ENCODE peak calls at places on chromosomes 6 and 20, in five cellular contexts. R is pancreas; N is colonic mucosa; X is CD8-positive, alpha-beta T cell; Q is body of pancreas. J is an unnamed sample.

GRCh38 chr6:86154852-86155251 is 512.2 kb upstream of the SYNCRIP start:
- DNase-seq in R (no peak), N (no peak), X (no peak), Q (no peak), J (no peak)

GRCh38 chr6:98946266-98946817 is 1.4 kb downstream of the FBXL4 start:
- DNase-seq in R (no peak), N (no peak), X (no peak), Q (no peak), J (no peak)

GRCh38 chr6:145093226-145093625 is 642.1 kb downstream of the EPM2A start:
- DNase-seq in R (no peak), N (no peak), X (no peak), Q (no peak), J (no peak)

GRCh38 chr20:3262566-3262965 is 23.6 kb upstream of the SLC4A11 start:
- DNase-seq in R (no peak), N (no peak), X (no peak), Q (no peak), J (no peak)

GRCh38 chr6:151068761-151069312 is 170.9 kb upstream of the AKAP12 start:
- DNase-seq in R (no peak), N (peak; percentile 6), X (no peak), Q (no peak), J (no peak)

GRCh38 chr6:138000955-138001354 is 106.3 kb downstream of the PERP start:
- DNase-seq in R (no peak), N (no peak), X (no peak), Q (no peak), J (no peak)

GRCh38 chr20:51400051-51400926 is 142.2 kb downstream of the NFATC2 start:
- DNase-seq in R (no peak), N (no peak), X (peak; percentile 76), Q (no peak), J (peak; percentile 76)

GRCh38 chr6:2232445-2232844 is 13.0 kb downstream of the GMDS start:
- DNase-seq in R (no peak), N (no peak), X (no peak), Q (no peak), J (peak; percentile 22)

GRCh38 chr20:4113996-4114603 is 98.7 kb upstream of the RNF24 start:
- DNase-seq in R (no peak), N (no peak), X (no peak), Q (no peak), J (no peak)

GRCh38 chr20:35454881-35455609 is at the start of gene CEP250:
- DNase-seq in R (peak; percentile 96), N (peak; percentile 94), X (peak; percentile 96), Q (peak; percentile 96), J (peak; percentile 95)

GRCh38 chr20:31967830-31968249 is at the start of gene XKR7:
- DNase-seq in R (no peak), N (no peak), X (no peak), Q (peak; percentile 12), J (no peak)

GRCh38 chr20:35312348-35312747 is 20.1 kb upstream of the FAM83C start:
- DNase-seq in R (no peak), N (no peak), X (no peak), Q (no peak), J (no peak)

GRCh38 chr20:54658525-54658924 is 183.1 kb downstream of the DOK5 start:
- DNase-seq in R (no peak), N (no peak), X (no peak), Q (no peak), J (no peak)
- TF ChIP-seq CTCF in R (peak; percentile 4), N (no peak), X (no peak), Q (no peak), J (no peak)

GRCh38 chr6:36803908-36804307 is 35.3 kb downstream of the CPNE5 start:
- DNase-seq in R (no peak), N (no peak), X (no peak), Q (no peak), J (no peak)

GRCh38 chr6:36805917-36806316 is 33.3 kb downstream of the CPNE5 start:
- DNase-seq in R (no peak), N (no peak), X (no peak), Q (no peak), J (no peak)

GRCh38 chr6:36803482-36803881 is 35.8 kb downstream of the CPNE5 start:
- DNase-seq in R (no peak), N (no peak), X (no peak), Q (no peak), J (no peak)

GRCh38 chr6:36804549-36804948 is 34.7 kb downstream of the CPNE5 start:
- DNase-seq in R (no peak), N (no peak), X (no peak), Q (no peak), J (no peak)

DNA sequence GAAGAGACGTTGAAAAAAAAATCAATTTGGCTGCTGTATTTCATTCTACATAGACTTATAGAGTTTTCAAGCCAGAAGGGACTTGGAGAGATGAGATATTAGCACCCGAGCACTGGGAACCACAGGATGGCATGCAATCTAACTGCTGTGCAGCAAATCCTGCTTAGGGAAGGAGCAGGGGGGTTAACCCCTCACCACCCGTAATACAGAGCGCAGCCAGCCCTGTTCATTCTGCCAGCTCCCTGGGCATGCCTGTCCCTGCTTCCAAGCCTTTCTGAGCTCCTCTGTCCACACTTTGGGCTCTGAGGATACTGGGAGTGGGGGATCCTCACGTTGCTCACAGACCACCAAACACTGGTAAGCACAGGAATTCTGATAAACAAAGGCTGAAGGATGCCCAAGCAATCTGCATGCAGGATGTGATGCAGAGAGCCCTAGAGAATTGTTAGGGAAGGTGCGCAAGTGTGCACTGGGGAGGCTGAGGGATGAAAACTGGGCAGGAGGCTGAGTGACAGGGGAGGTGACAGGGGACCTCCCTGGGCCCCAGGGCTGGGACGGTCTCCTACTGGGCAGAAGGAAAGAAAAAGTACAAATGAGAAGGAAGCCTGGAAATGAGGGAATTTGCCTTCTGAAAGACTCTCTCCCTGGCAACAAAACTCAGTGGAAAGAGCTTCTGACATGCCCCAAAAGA is 34.0 kb downstream of the CPNE5 start:
- DNase-seq in R (no peak), N (no peak), X (no peak), Q (no peak), J (no peak)
- H3K27ac ChIP-seq in R (no peak overlapping the region), N (no peak overlapping the region), X (no peak overlapping the region), Q (no peak overlapping the region), J (no peak overlapping the region)

DNA sequence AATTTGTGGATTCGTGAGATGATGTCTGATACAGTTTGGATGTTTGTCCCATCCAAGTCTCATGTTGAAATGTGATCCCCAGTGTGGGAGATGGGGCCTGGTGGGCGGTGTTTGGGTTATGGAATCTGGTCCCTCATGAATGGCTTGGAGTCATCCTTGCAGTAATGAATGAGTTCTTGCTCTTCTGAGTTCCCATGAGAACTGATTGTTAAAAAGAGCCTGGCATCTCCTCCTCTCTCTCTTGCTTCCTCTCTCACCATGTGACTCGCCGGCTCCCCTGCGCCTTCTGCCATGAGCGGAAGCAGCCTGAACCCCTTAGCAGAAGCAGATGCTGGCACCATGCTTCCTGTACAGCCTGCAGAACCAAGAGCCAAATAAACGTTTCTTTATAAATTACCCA is 30.5 kb upstream of the RPP40 start:
- DNase-seq in R (no peak), N (no peak), X (no peak), Q (no peak), J (no peak)
- TF ChIP-seq CTCF in R (no peak), N (no peak), X (no peak), Q (no peak), J (no peak)

DNA sequence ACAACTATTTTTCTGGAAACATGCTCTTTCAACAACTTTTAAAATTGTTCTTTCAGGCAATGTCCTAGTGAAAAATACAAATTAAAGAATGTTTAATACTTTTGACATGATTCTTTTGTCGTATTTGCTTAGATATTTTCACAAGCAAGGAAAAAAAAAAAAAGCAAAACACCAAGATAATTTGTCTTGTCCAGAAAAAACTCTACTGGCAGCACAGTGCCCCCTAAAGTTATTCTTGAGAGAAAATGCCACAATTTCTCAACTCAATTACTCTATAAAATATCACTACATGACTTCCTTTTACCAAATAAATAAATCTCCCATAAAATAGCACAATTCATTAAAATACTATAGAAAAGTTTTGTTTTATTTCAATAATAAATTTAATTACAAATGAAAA is 652.5 kb upstream of the EPHA7 start:
- DNase-seq in R (no peak), N (no peak), X (no peak), Q (no peak), J (no peak)
- H3K27ac ChIP-seq in R (no peak overlapping the region), N (no peak overlapping the region), X (no peak overlapping the region), Q (no peak overlapping the region), J (no peak overlapping the region)